ENCODE peak calls at places on chromosomes 4 and X, in eight cellular contexts. W, N, V, O, K, T, A and S are unnamed samples.

GRCh38 chr4:3868841-3869572 is 102.8 kb downstream of the ADRA2C start:
- DNase-seq in V (peak), T (no peak), W (no peak), O (peak), K (no peak), A (no peak), N (no peak), S (no peak)

GRCh38 chr4:134027931-134028330 is 173.7 kb downstream of the PABPC4L start:
- DNase-seq in W (no peak), K (no peak), V (no peak), T (no peak), A (peak), O (no peak), N (no peak), S (peak)

GRCh38 chrX:8288590-8288989 is 117.5 kb upstream of the VCX2 start:
- DNase-seq in A (no peak), W (no peak), O (no peak), N (no peak), K (no peak), T (no peak), V (no peak), S (no peak)

GRCh38 chr4:140884431-140885058 is 128.4 kb upstream of the TBC1D9 start:
- DNase-seq in O (no peak), A (peak), K (peak), W (peak), T (no peak), N (peak), V (no peak), S (peak)

GRCh38 chrX:10098235-10098819 is 58.4 kb upstream of the CLCN4 start:
- DNase-seq in O (no peak), N (no peak), W (no peak), V (no peak), T (peak), A (no peak), K (no peak), S (no peak)

GRCh38 chrX:38871129-38872029 is 70.1 kb downstream of the MID1IP1 start:
- DNase-seq in W (no peak), K (no peak), O (no peak), N (no peak), T (no peak), A (peak), V (no peak), S (no peak)

GRCh38 chrX:27889878-27890277 is 82.1 kb downstream of the MAGEB10 start:
- DNase-seq in V (no peak), N (no peak), O (no peak), W (no peak), K (no peak), T (no peak), A (no peak), S (no peak)

GRCh38 chr4:176769519-176769918 is 23.2 kb downstream of the VEGFC start:
- DNase-seq in K (no peak), V (no peak), A (no peak), T (no peak), W (no peak), N (no peak), O (no peak), S (no peak)

GRCh38 chrX:91257388-91257787 is 177.3 kb upstream of the PABPC5 start:
- DNase-seq in V (no peak), K (no peak), O (no peak), N (no peak), T (no peak), W (no peak), A (no peak), S (no peak)

GRCh38 chr4:40193018-40193571 is 3.7 kb upstream of the RHOH start:
- DNase-seq in V (no peak), W (no peak), T (no peak), A (no peak), K (no peak), N (no peak), O (no peak), S (no peak)

GRCh38 chr4:52891743-52892142 is 29.6 kb downstream of the RASL11B start:
- DNase-seq in W (no peak), T (no peak), O (no peak), K (no peak), N (no peak), V (no peak), A (no peak), S (no peak)

GRCh38 chr4:106604319-106605051 is 235.9 kb upstream of the GIMD1 start:
- DNase-seq in V (peak), O (peak), T (no peak), N (no peak), W (no peak), K (no peak), A (no peak), S (no peak)

GRCh38 chr4:7880681-7881080 is 59.0 kb downstream of the AFAP1 start:
- DNase-seq in A (no peak), W (no peak), N (no peak), T (no peak), V (no peak), K (no peak), O (no peak), S (no peak)

GRCh38 chr4:103199009-103199408 is 866 bp upstream of the CENPE start:
- DNase-seq in O (no peak), T (no peak), N (no peak), K (no peak), V (no peak), A (no peak), W (no peak), S (no peak)

GRCh38 chr4:54215379-54216072 is 13.6 kb upstream of the PDGFRA start:
- DNase-seq in N (no peak), T (no peak), K (no peak), W (peak), O (no peak), A (peak), V (no peak), S (no peak)

GRCh38 chr4:8171941-8172924 is 13.6 kb upstream of the ABLIM2 start:
- DNase-seq in K (no peak), A (no peak), N (no peak), T (no peak), V (no peak), W (no peak), O (no peak), S (no peak)

GRCh38 chrX:13387656-13388421 is 68.0 kb upstream of the ATXN3L start:
- DNase-seq in T (no peak), V (no peak), A (no peak), N (no peak), W (no peak), O (no peak), K (no peak), S (no peak)

GRCh38 chr4:76589872-76590846 is 155.1 kb downstream of the SHROOM3 start:
- DNase-seq in N (peak), O (peak), T (no peak), A (no peak), W (no peak), V (peak), K (no peak), S (peak)

GRCh38 chr4:174539571-174539970 is 17.3 kb upstream of the HPGD start:
- DNase-seq in N (no peak), O (no peak), W (no peak), A (no peak), V (no peak), T (no peak), K (no peak), S (no peak)

GRCh38 chr4:61214680-61215079 is 14.6 kb downstream of the ADGRL3 start:
- DNase-seq in A (no peak), O (no peak), V (no peak), T (no peak), W (no peak), K (no peak), N (no peak), S (no peak)

GRCh38 chr4:19521151-19521550 is 730.6 kb upstream of the SLIT2 start:
- DNase-seq in V (peak), N (no peak), T (no peak), O (no peak), A (no peak), K (no peak), W (no peak), S (peak)

GRCh38 chr4:119070301-119070700 is 65.3 kb upstream of the MYOZ2 start:
- DNase-seq in O (no peak), W (no peak), K (no peak), T (no peak), N (no peak), V (no peak), A (no peak), S (no peak)

GRCh38 chr4:15006416-15007024 is 4.2 kb downstream of the CPEB2 start:
- DNase-seq in W (no peak), O (no peak), N (no peak), K (no peak), A (no peak), V (no peak), T (no peak), S (no peak)

GRCh38 chr4:33566649-33567048 is 2677.7 kb downstream of the ARAP2 start:
- DNase-seq in K (no peak), O (no peak), A (no peak), V (no peak), N (no peak), T (no peak), W (no peak), S (no peak)

GRCh38 chrX:41522071-41522470 is 74.9 kb downstream of the NYX start:
- DNase-seq in K (no peak), N (no peak), T (no peak), O (no peak), W (no peak), A (no peak), V (no peak), S (no peak)

GRCh38 chr4:84568496-84568895 is 14.4 kb upstream of the CDS1 start:
- DNase-seq in A (no peak), T (no peak), W (no peak), N (no peak), O (no peak), K (no peak), V (no peak), S (no peak)

GRCh38 chr4:120718979-120719566 is 203.5 kb downstream of the PRDM5 start:
- DNase-seq in K (no peak), N (peak), V (no peak), O (no peak), W (no peak), A (peak), T (no peak), S (no peak)

GRCh38 chr4:182465979-182466378 is 222.8 kb downstream of the TENM3 start:
- DNase-seq in O (no peak), W (no peak), N (no peak), V (no peak), A (no peak), K (no peak), T (no peak), S (no peak)

GRCh38 chr4:110639207-110640092 is 16.6 kb upstream of the PITX2 start:
- DNase-seq in A (no peak), V (no peak), W (no peak), N (no peak), T (no peak), K (no peak), O (no peak), S (no peak)

GRCh38 chrX:56745019-56745418 is 16.0 kb downstream of the NBDY start:
- DNase-seq in K (no peak), A (no peak), O (no peak), T (no peak), W (no peak), N (no peak), V (no peak), S (no peak)